ENCODE peak calls at places on chromosome 9, in four cellular contexts. E is endothelial cell of umbilical vein, Q is fibroblast of lung, M is astrocyte. H is an unnamed sample.

GRCh38 chr9:91474656-91475055 is 51.0 kb upstream of the NFIL3 start:
- DNase-seq in E (no peak), Q (peak; percentile 46), M (no peak), H (no peak)

GRCh38 chr9:126752881-126753670 is 51.8 kb upstream of the ZBTB43 start:
- DNase-seq in E (no peak), Q (no peak), M (no peak), H (peak; percentile 41)

GRCh38 chr9:86324308-86324707 is 29.9 kb downstream of the TUT7 start:
- DNase-seq in E (no peak), Q (peak; percentile 64), M (peak; percentile 50), H (no peak)

GRCh38 chr9:86700601-86701000 is 246.7 kb downstream of the GAS1 start:
- DNase-seq in E (no peak), Q (peak; percentile 80), M (peak; percentile 75), H (no peak)

GRCh38 chr9:8859416-8859815 is 1059.8 kb upstream of the DMAC1 start:
- DNase-seq in E (no peak), Q (no peak), M (no peak), H (no peak)

GRCh38 chr9:13386935-13387667 is 107.6 kb upstream of the MPDZ start:
- DNase-seq in E (no peak), Q (peak; percentile 97), M (peak; percentile 97), H (no peak)

GRCh38 chr9:75601280-75601679 is 289.2 kb upstream of the PCSK5 start:
- DNase-seq in E (no peak), Q (no peak), M (no peak), H (no peak)

GRCh38 chr9:135152608-135153337 is 65.3 kb downstream of the OLFM1 start:
- DNase-seq in E (no peak), Q (no peak), M (no peak), H (no peak)

GRCh38 chr9:36218411-36218901 is 27.7 kb downstream of the CLTA start:
- DNase-seq in E (no peak), Q (no peak), M (no peak), H (no peak)

GRCh38 chr9:129287595-129288305 is 109.7 kb upstream of the IER5L start:
- DNase-seq in E (no peak), Q (no peak), M (no peak), H (no peak)

GRCh38 chr9:123655681-123656423 is 274.1 kb downstream of the DENND1A start:
- DNase-seq in E (no peak), Q (no peak), M (no peak), H (no peak)

GRCh38 chr9:72807765-72808445 is 144.9 kb downstream of the ALDH1A1 start:
- DNase-seq in E (peak; percentile 13), Q (no peak), M (no peak), H (no peak)

GRCh38 chr9:115524467-115525059 is 406.6 kb upstream of the TNC start:
- DNase-seq in E (peak; percentile 8), Q (peak; percentile 73), M (peak; percentile 59), H (no peak)

GRCh38 chr9:134662143-134662876 is 20.7 kb downstream of the COL5A1 start:
- DNase-seq in E (no peak), Q (peak; percentile 91), M (peak; percentile 87), H (no peak)

GRCh38 chr9:138072897-138073296 is 195.3 kb downstream of the CACNA1B start:
- DNase-seq in E (no peak), Q (no peak), M (no peak), H (no peak)

GRCh38 chr9:120931278-120932085 is 4.9 kb upstream of the TRAF1 start:
- DNase-seq in E (peak; percentile 89), Q (peak; percentile 74), M (peak; percentile 69), H (no peak)

GRCh38 chr9:96494215-96494800 is 44.3 kb downstream of the HABP4 start:
- DNase-seq in E (no peak), Q (peak; percentile 28), M (peak; percentile 25), H (no peak)

GRCh38 chr9:26054600-26055516 is 376.6 kb upstream of the TUSC1 start:
- DNase-seq in E (peak; percentile 28), Q (peak; percentile 41), M (peak; percentile 33), H (no peak)

GRCh38 chr9:99040911-99041582 is 63.9 kb upstream of the TGFBR1 start:
- DNase-seq in E (no peak), Q (peak; percentile 92), M (peak; percentile 89), H (no peak)

GRCh38 chr9:129437626-129438323 is 183.1 kb downstream of the C9orf50 start:
- DNase-seq in E (no peak), Q (no peak), M (no peak), H (no peak)

GRCh38 chr9:37243588-37244345 is 123.4 kb downstream of the ZCCHC7 start:
- DNase-seq in E (no peak), Q (peak; percentile 64), M (peak; percentile 48), H (no peak)

GRCh38 chr9:136293476-136294077 is 10.3 kb downstream of the CCDC187 start:
- DNase-seq in E (no peak), Q (no peak), M (no peak), H (no peak)

GRCh38 chr9:124332321-124332720 is 74.6 kb downstream of the NEK6 start:
- DNase-seq in E (no peak), Q (no peak), M (no peak), H (no peak)

GRCh38 chr9:88372103-88372694 is 16.0 kb upstream of the SPIN1 start:
- DNase-seq in E (no peak), Q (no peak), M (no peak), H (no peak)

GRCh38 chr9:38022995-38023394 is 46.0 kb downstream of the SHB start:
- DNase-seq in E (no peak), Q (no peak), M (no peak), H (no peak)

GRCh38 chr9:129609486-129610192 is 11.3 kb downstream of the C9orf50 start:
- DNase-seq in E (no peak), Q (peak; percentile 68), M (peak; percentile 61), H (no peak)

GRCh38 chr9:111038336-111039202 is at the start of gene LPAR1:
- DNase-seq in E (no peak), Q (peak; percentile 65), M (peak; percentile 47), H (no peak)

GRCh38 chr9:114003756-114004155 is 74.3 kb downstream of the AMBP start:
- DNase-seq in E (peak; percentile 25), Q (peak; percentile 63), M (peak; percentile 55), H (no peak)

GRCh38 chr9:91790912-91791311 is 159.1 kb downstream of the ROR2 start:
- DNase-seq in E (no peak), Q (no peak), M (no peak), H (no peak)

GRCh38 chr9:134644715-134645606 is 3.4 kb downstream of the COL5A1 start:
- DNase-seq in E (peak; percentile 95), Q (peak; percentile 98), M (peak; percentile 98), H (peak; percentile 78)

GRCh38 chr9:105658351-105658750 is 3.9 kb upstream of the TAL2 start:
- DNase-seq in E (no peak), Q (no peak), M (no peak), H (no peak)

GRCh38 chr9:105651806-105652205 is 10.5 kb upstream of the TAL2 start:
- DNase-seq in E (no peak), Q (no peak), M (no peak), H (no peak)

GRCh38 chr9:105661011-105661410 is 1.2 kb upstream of the TAL2 start:
- DNase-seq in E (no peak), Q (no peak), M (no peak), H (no peak)

GRCh38 chr9:105656131-105656921 is 5.9 kb upstream of the TAL2 start:
- DNase-seq in E (no peak), Q (peak; percentile 11), M (no peak), H (no peak)
- TF ChIP-seq CTCF in E (no peak), Q (no peak), M (no peak), H (no peak)

DNA sequence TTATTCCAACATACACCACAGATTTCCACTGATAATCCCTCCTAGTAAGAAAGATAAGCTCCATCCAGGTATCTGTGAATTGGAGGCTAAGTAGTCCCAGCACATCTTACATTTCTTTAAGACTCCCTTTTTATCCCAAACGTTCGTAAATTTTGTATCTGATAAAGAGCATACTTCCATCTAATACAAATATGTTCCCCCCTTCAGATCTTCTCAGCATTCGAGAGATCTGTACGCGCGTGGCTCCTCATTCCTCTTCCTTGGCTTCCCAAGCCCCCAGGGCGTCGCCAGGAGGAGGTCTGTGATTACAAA is 20.0 kb downstream of the CDKN2A start:
- DNase-seq in E (peak; percentile 21), Q (no peak), M (no peak), H (no peak)
- H3K4me2 ChIP-seq in E (peak overlapping the region; percentile 24), Q (peak overlapping the region; percentile 87), M (peak overlapping the region; percentile 95), H (peak overlapping the region; percentile 98)

GRCh38 chr9:79209012-79209411 is 362.8 kb upstream of the TLE4 start:
- DNase-seq in E (no peak), Q (no peak), M (no peak), H (no peak)
- TF ChIP-seq EZH2 in E (no peak), Q (no peak), M (no peak), H (no peak)

DNA sequence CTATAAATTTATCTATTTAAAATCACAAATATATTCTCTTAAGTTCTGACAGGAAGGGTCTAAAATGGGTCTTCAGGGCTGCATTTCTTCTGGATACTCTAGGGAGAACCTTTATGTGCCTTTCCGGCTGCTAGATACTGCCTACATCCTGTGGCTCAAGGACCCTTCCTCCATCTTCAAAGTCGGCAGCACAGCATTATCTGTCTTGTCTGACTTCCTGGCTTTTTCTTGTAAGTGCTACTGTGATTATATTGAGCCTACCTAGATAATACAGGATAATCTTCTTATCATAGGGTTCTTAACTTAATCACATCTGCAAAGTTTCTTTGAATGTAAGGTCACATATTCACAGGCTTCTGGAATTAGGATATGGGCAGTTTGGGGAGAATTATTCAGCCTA is 943.8 kb upstream of the TYRP1 start:
- DNase-seq in E (no peak), Q (no peak), M (no peak), H (no peak)
- TF ChIP-seq CTCF in E (no peak), Q (no peak), M (no peak), H (no peak)

DNA sequence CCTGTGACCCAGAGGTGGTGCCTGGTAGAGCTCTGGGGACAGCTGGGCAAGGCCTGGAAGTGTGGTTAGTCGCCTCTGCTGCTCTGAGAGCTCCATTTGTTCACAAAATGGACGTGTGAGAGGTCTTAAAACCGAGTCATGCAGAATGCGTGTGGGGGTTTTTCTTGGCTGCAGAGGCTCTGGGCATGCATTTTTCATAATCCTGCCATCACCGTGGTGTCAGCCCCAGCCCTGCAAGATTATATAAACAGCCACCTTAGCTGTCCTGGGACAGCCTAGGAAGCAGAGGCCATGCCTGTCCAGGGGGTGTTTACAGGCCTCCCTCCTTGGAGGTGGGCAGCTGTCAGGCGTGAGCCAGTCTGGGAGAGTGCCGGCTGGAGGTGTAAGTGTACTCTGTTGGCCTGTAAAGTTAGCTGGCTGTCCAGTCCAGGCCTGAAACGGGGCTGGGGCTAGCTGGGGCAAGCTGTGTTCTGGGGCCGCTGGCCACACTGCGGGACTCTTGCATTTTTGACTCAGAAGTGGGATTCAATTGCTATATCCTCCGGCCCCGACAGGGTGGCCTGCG is 2.3 kb downstream of the WNK2 start:
- DNase-seq in E (no peak), Q (no peak), M (no peak), H (no peak)
- H3K4me2 ChIP-seq in E (no peak overlapping the region), Q (no peak overlapping the region), M (no peak overlapping the region), H (no peak overlapping the region)

H was measured in keratinocyte.